ENCODE peak calls at places on chromosomes 7 and 10, in six cellular contexts. One of them, this sample, is unnamed.

GRCh38 chr10:123043409-123043925 is 34.7 kb downstream of the ACADSB start:
- ATAC-seq in K562: peak
- ATAC-seq in GM12878: peak
- ATAC-seq in A549: peak
- ATAC-seq in upper lobe of left lung: peak
- ATAC-seq in HepG2: peak
- ATAC-seq in this sample: no peak

GRCh38 chr7:79236352-79237028 is 217.0 kb downstream of the MAGI2 start:
- ATAC-seq in K562: no peak
- ATAC-seq in GM12878: no peak
- ATAC-seq in A549: no peak
- ATAC-seq in upper lobe of left lung: no peak
- ATAC-seq in HepG2: no peak
- ATAC-seq in this sample: no peak

GRCh38 chr7:42932861-42933591 is 850 bp downstream of the MRPL32 start:
- ATAC-seq in K562: peak
- ATAC-seq in GM12878: peak
- ATAC-seq in A549: peak
- ATAC-seq in upper lobe of left lung: peak
- ATAC-seq in HepG2: peak
- ATAC-seq in this sample: no peak

GRCh38 chr7:155213385-155213784 is 84.3 kb upstream of the INSIG1 start:
- ATAC-seq in K562: no peak
- ATAC-seq in GM12878: no peak
- ATAC-seq in A549: no peak
- ATAC-seq in upper lobe of left lung: peak
- ATAC-seq in HepG2: no peak
- ATAC-seq in this sample: no peak

GRCh38 chr7:29019275-29019820 is 61.2 kb upstream of the TRIL start:
- ATAC-seq in K562: peak
- ATAC-seq in GM12878: no peak
- ATAC-seq in A549: no peak
- ATAC-seq in upper lobe of left lung: no peak
- ATAC-seq in HepG2: no peak
- ATAC-seq in this sample: no peak

GRCh38 chr7:100380180-100380579 is 6.9 kb downstream of the PILRA start:
- ATAC-seq in K562: no peak
- ATAC-seq in GM12878: no peak
- ATAC-seq in A549: no peak
- ATAC-seq in upper lobe of left lung: peak
- ATAC-seq in HepG2: no peak
- ATAC-seq in this sample: peak

GRCh38 chr10:77531441-77532001 is 106.1 kb downstream of the KCNMA1 start:
- ATAC-seq in K562: peak
- ATAC-seq in GM12878: peak
- ATAC-seq in A549: peak
- ATAC-seq in upper lobe of left lung: peak
- ATAC-seq in HepG2: peak
- ATAC-seq in this sample: peak

GRCh38 chr7:137006293-137006692 is 137.8 kb downstream of the CHRM2 start:
- ATAC-seq in K562: no peak
- ATAC-seq in GM12878: no peak
- ATAC-seq in A549: no peak
- ATAC-seq in upper lobe of left lung: no peak
- ATAC-seq in HepG2: no peak
- ATAC-seq in this sample: peak

GRCh38 chr10:70162892-70163201 is 7.5 kb downstream of the SAR1A start:
- ATAC-seq in K562: peak
- ATAC-seq in GM12878: peak
- ATAC-seq in A549: no peak
- ATAC-seq in upper lobe of left lung: no peak
- ATAC-seq in HepG2: no peak
- ATAC-seq in this sample: no peak

GRCh38 chr10:79274279-79275104 is 72.8 kb upstream of the PPIF start:
- ATAC-seq in K562: peak
- ATAC-seq in GM12878: no peak
- ATAC-seq in A549: no peak
- ATAC-seq in upper lobe of left lung: peak
- ATAC-seq in HepG2: peak
- ATAC-seq in this sample: peak

GRCh38 chr10:50361946-50362345 is 110.6 kb upstream of the ASAH2 start:
- ATAC-seq in K562: no peak
- ATAC-seq in GM12878: no peak
- ATAC-seq in A549: no peak
- ATAC-seq in upper lobe of left lung: no peak
- ATAC-seq in HepG2: no peak
- ATAC-seq in this sample: no peak

GRCh38 chr7:47147213-47147631 is 434.7 kb downstream of the TNS3 start:
- ATAC-seq in K562: no peak
- ATAC-seq in GM12878: no peak
- ATAC-seq in A549: no peak
- ATAC-seq in upper lobe of left lung: peak
- ATAC-seq in HepG2: peak
- ATAC-seq in this sample: no peak

GRCh38 chr7:132203021-132203420 is 373.2 kb downstream of the PLXNA4 start:
- ATAC-seq in K562: peak
- ATAC-seq in GM12878: no peak
- ATAC-seq in A549: no peak
- ATAC-seq in upper lobe of left lung: no peak
- ATAC-seq in HepG2: peak
- ATAC-seq in this sample: no peak

GRCh38 chr7:150514748-150515222 is at the start of gene GIMAP7:
- ATAC-seq in K562: no peak
- ATAC-seq in GM12878: peak
- ATAC-seq in A549: no peak
- ATAC-seq in upper lobe of left lung: peak
- ATAC-seq in HepG2: peak
- ATAC-seq in this sample: no peak

GRCh38 chr10:114405011-114405350 is 679 bp upstream of the AFAP1L2 start:
- ATAC-seq in K562: no peak
- ATAC-seq in GM12878: no peak
- ATAC-seq in A549: peak
- ATAC-seq in upper lobe of left lung: no peak
- ATAC-seq in HepG2: no peak
- ATAC-seq in this sample: no peak

DNA sequence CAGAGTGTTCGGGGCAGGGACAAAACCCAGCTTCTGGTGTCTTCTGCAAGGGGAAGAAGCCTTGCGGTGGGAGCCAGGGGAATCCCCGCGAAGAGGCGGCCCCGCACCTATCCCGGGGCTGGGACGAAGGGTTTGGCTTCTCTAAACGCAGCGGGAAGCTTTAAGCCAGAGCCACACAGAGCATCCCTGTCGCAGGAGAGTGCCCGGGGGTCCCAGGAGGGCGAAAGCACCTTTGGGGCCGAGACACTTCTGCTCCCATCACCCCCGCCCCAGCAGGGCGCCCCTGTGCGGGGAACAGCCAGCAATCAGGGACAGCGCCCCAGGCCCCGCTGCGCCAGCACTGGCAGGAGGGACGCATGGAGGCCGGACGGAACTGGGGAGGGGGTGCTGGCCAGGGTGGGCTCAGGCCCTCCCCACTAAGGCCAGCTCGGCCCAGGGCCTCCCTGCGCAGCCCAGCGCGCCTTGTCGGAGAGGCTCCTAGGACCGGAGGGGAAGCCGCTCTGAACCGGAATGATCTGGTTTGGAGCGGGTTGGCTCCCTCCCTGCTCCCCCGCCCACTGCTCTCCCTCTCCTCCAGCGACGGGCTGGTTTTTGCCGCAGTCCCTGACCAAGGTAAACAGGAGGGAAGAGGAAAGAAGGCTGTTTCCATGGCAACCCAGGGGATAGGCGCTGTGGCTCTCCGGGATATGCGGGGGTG is 63.9 kb downstream of the TMEM209 start:
- ATAC-seq in K562: peak
- ATAC-seq in GM12878: peak
- ATAC-seq in A549: no peak
- ATAC-seq in upper lobe of left lung: peak
- ATAC-seq in HepG2: no peak
- ATAC-seq in this sample: peak
- TF ChIP-seq EP300 in K562: no peak
- TF ChIP-seq EP300 in GM12878: no peak
- TF ChIP-seq EP300 in A549: no peak
- TF ChIP-seq EP300 in upper lobe of left lung: no peak
- TF ChIP-seq EP300 in HepG2: no peak
- TF ChIP-seq EP300 in this sample: no peak

GRCh38 chr10:7056216-7056615 is 354.6 kb downstream of the SFMBT2 start:
- ATAC-seq in K562: no peak
- ATAC-seq in GM12878: no peak
- ATAC-seq in A549: no peak
- ATAC-seq in upper lobe of left lung: no peak
- ATAC-seq in HepG2: no peak
- ATAC-seq in this sample: no peak
- H3K27ac ChIP-seq in K562: no peak
- H3K27ac ChIP-seq in GM12878: no peak
- H3K27ac ChIP-seq in A549: no peak
- H3K27ac ChIP-seq in upper lobe of left lung: no peak
- H3K27ac ChIP-seq in HepG2: no peak
- H3K27ac ChIP-seq in this sample: no peak

GRCh38 chr10:11444148-11444516 is 167.3 kb downstream of the USP6NL start:
- ATAC-seq in K562: no peak
- ATAC-seq in GM12878: no peak
- ATAC-seq in A549: no peak
- ATAC-seq in upper lobe of left lung: no peak
- ATAC-seq in HepG2: no peak
- ATAC-seq in this sample: no peak
- TF ChIP-seq EP300 in K562: no peak
- TF ChIP-seq EP300 in GM12878: no peak
- TF ChIP-seq EP300 in A549: no peak
- TF ChIP-seq EP300 in upper lobe of left lung: no peak
- TF ChIP-seq EP300 in HepG2: no peak
- TF ChIP-seq EP300 in this sample: no peak

GRCh38 chr10:13718820-13719219 is 132.1 kb downstream of the PRPF18 start:
- ATAC-seq in K562: no peak
- ATAC-seq in GM12878: no peak
- ATAC-seq in A549: no peak
- ATAC-seq in upper lobe of left lung: no peak
- ATAC-seq in HepG2: no peak
- ATAC-seq in this sample: no peak
- H3K27ac ChIP-seq in K562: no peak
- H3K27ac ChIP-seq in GM12878: peak
- H3K27ac ChIP-seq in A549: no peak
- H3K27ac ChIP-seq in upper lobe of left lung: peak
- H3K27ac ChIP-seq in HepG2: no peak
- H3K27ac ChIP-seq in this sample: peak

DNA sequence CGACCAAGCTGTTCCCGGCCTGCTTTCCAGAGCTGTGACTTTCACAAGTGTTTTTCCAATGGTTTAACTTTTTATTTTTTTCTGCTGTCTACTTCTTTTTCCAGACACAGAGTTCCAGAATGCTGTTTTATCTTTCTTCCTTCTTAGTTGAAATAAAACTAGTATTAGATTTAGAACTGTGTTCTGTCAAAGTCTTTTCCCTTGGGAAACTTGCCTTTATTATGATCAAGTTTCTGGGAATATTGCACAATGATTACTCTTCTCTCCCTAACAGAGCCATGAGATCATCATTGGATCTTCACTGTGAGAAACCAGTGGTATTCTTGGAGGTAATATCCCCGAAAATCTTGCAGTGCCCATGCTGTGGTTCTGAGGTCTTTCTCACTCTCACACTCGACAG is 104.9 kb upstream of the KCND2 start:
- ATAC-seq in K562: no peak
- ATAC-seq in GM12878: no peak
- ATAC-seq in A549: no peak
- ATAC-seq in upper lobe of left lung: peak
- ATAC-seq in HepG2: no peak
- ATAC-seq in this sample: peak
- TF ChIP-seq EP300 in K562: no peak
- TF ChIP-seq EP300 in GM12878: no peak
- TF ChIP-seq EP300 in A549: no peak
- TF ChIP-seq EP300 in upper lobe of left lung: no peak
- TF ChIP-seq EP300 in HepG2: no peak
- TF ChIP-seq EP300 in this sample: no peak

This sample was measured in gastroesophageal sphincter.